ENCODE peak calls at places on chromosomes 12 and 14, in four cellular contexts. F, O, U and K are unnamed samples.

GRCh38 chr14:35429951-35430350 is 25.4 kb upstream of the NFKBIA start:
- DNase-seq in O (no peak), U (no peak), F (no peak), K (no peak)

GRCh38 chr12:118103601-118104382 is at the start of gene VSIG10:
- DNase-seq in F (peak), U (peak), O (peak), K (no peak)

GRCh38 chr14:57747036-57747435 is 118.9 kb downstream of the SLC35F4 start:
- DNase-seq in U (no peak), O (no peak), F (peak), K (no peak)

GRCh38 chr12:129871991-129872969 is 31.5 kb downstream of the TMEM132D start:
- DNase-seq in U (no peak), O (no peak), F (no peak), K (no peak)

GRCh38 chr12:90065301-90065801 is 356.7 kb upstream of the ATP2B1 start:
- DNase-seq in O (no peak), F (no peak), U (no peak), K (no peak)

GRCh38 chr12:50106907-50107306 is 3.1 kb downstream of the GPD1 start:
- DNase-seq in U (no peak), O (no peak), F (no peak), K (no peak)

GRCh38 chr12:106602071-106602470 is 19.3 kb downstream of the RFX4 start:
- DNase-seq in O (no peak), F (no peak), U (no peak), K (no peak)

GRCh38 chr12:87092421-87092820 is 836.2 kb upstream of the MGAT4C start:
- DNase-seq in F (no peak), U (no peak), O (no peak), K (no peak)

GRCh38 chr12:3262466-3262865 is 185.3 kb downstream of the TSPAN9 start:
- DNase-seq in O (no peak), U (no peak), F (no peak), K (no peak)

GRCh38 chr12:19506497-19506896 is 67.2 kb downstream of the AEBP2 start:
- DNase-seq in U (no peak), F (peak), O (no peak), K (no peak)

GRCh38 chr12:124610629-124611558 is 43.5 kb upstream of the NCOR2 start:
- DNase-seq in O (no peak), U (no peak), F (no peak), K (no peak)

GRCh38 chr14:76203086-76204001 is 51.6 kb downstream of the GPATCH2L start:
- DNase-seq in U (no peak), O (peak), F (peak), K (no peak)

GRCh38 chr12:123897221-123897620 is 75.4 kb downstream of the CCDC92 start:
- DNase-seq in O (peak), F (peak), U (no peak), K (no peak)

GRCh38 chr12:112103758-112104504 is 4.7 kb downstream of the NAA25 start:
- DNase-seq in U (no peak), F (no peak), O (no peak), K (no peak)

GRCh38 chr14:86196476-86196875 is 666.5 kb downstream of the FLRT2 start:
- DNase-seq in F (peak), U (no peak), O (no peak), K (no peak)

GRCh38 chr12:14825256-14825655 is 11.3 kb upstream of the SMCO3 start:
- DNase-seq in O (no peak), U (no peak), F (no peak), K (no peak)

GRCh38 chr12:4120316-4120920 is 153.1 kb upstream of the CCND2 start:
- DNase-seq in U (peak), F (no peak), O (no peak), K (no peak)

GRCh38 chr12:90627180-90627896 is 327.6 kb downstream of the CCER1 start:
- DNase-seq in F (no peak), O (no peak), U (no peak), K (no peak)

GRCh38 chr12:43277630-43278267 is 274.3 kb downstream of the ADAMTS20 start:
- DNase-seq in F (peak), U (no peak), O (no peak), K (no peak)

GRCh38 chr14:59463773-59464650 is 1.2 kb downstream of the GPR135 start:
- DNase-seq in O (no peak), U (no peak), F (peak), K (peak)

GRCh38 chr14:36656769-36657408 is 4.8 kb upstream of the PAX9 start:
- DNase-seq in F (no peak), U (no peak), O (no peak), K (no peak)

GRCh38 chr14:40447032-40447431 is 1014.8 kb upstream of the FBXO33 start:
- DNase-seq in O (no peak), F (no peak), U (no peak), K (no peak)

GRCh38 chr12:48997719-48998496 is 1.3 kb downstream of the DDN start:
- DNase-seq in U (no peak), F (no peak), O (no peak), K (no peak)

GRCh38 chr14:27338012-27338411 is 740.2 kb upstream of the NOVA1 start:
- DNase-seq in F (no peak), U (no peak), O (no peak), K (no peak)

GRCh38 chr14:74616996-74617700 is 5.1 kb upstream of the LTBP2 start:
- DNase-seq in U (no peak), F (peak), O (no peak), K (no peak)

GRCh38 chr12:109711596-109712461 is 1.8 kb upstream of the FAM222A start:
- DNase-seq in F (peak), O (no peak), U (no peak), K (no peak)

GRCh38 chr12:10361084-10361483 is 28.8 kb downstream of the KLRK1 start:
- DNase-seq in F (peak), O (no peak), U (no peak), K (no peak)